ENCODE peak calls at places on chromosomes 1 and 21, in five cellular contexts. T is cardiac muscle cell; N is testis; R is CD8-positive, alpha-beta T cell; X is heart right ventricle. U is an unnamed sample. For H3K4me1, the result is how much of the 10 kb centered on the place peaks cover.

GRCh38 chr1:201459052-201459451 is 9.9 kb downstream of the PHLDA3 start:
- DNase-seq in R (no peak), T (no peak), X (no peak), N (no peak), U (no peak)

GRCh38 chr1:12600335-12600734 is 17.7 kb downstream of the DHRS3 start:
- DNase-seq in N (peak), R (no peak), X (peak), T (no peak), U (no peak)

GRCh38 chr1:98121661-98122060 is 200.8 kb upstream of the DPYD start:
- DNase-seq in N (no peak), X (no peak), R (no peak), T (no peak), U (no peak)

GRCh38 chr21:39022035-39022900 is 161.0 kb downstream of the PSMG1 start:
- DNase-seq in T (no peak), X (no peak), R (no peak), N (no peak), U (no peak)

GRCh38 chr1:93963585-93963984 is 54.4 kb upstream of the GCLM start:
- DNase-seq in R (no peak), X (no peak), T (no peak), N (no peak), U (no peak)

GRCh38 chr1:21468597-21468996 is 28.7 kb downstream of the NBPF3 start:
- DNase-seq in R (no peak), T (peak), N (no peak), X (no peak), U (no peak)

GRCh38 chr1:76465030-76465429 is 390.5 kb downstream of the ST6GALNAC3 start:
- DNase-seq in T (no peak), N (no peak), X (no peak), R (no peak), U (no peak)

GRCh38 chr1:211574705-211575104 is 4.3 kb downstream of the SLC30A1 start:
- DNase-seq in T (no peak), X (no peak), R (no peak), N (no peak), U (no peak)

GRCh38 chr1:202599669-202600431 is 110.4 kb downstream of the SYT2 start:
- DNase-seq in T (peak), X (peak), N (peak), R (no peak), U (peak)

GRCh38 chr1:55305735-55306134 is 90.6 kb upstream of the USP24 start:
- DNase-seq in X (no peak), N (no peak), R (no peak), T (no peak), U (no peak)

GRCh38 chr21:24955275-24955961 is 651.9 kb downstream of the MRPL39 start:
- DNase-seq in R (no peak), T (no peak), N (no peak), X (no peak), U (no peak)

GRCh38 chr1:147541672-147542548 is 609 bp downstream of the BCL9 start:
- DNase-seq in R (peak), T (peak), N (peak), X (peak), U (peak)

GRCh38 chr1:226371049-226371694 is 36.7 kb downstream of the PARP1 start:
- DNase-seq in X (no peak), R (no peak), N (no peak), T (no peak), U (no peak)
- H3K4me1 ChIP-seq in X (under half), R (under half), N (under half), T (under half), U (under half)

DNA sequence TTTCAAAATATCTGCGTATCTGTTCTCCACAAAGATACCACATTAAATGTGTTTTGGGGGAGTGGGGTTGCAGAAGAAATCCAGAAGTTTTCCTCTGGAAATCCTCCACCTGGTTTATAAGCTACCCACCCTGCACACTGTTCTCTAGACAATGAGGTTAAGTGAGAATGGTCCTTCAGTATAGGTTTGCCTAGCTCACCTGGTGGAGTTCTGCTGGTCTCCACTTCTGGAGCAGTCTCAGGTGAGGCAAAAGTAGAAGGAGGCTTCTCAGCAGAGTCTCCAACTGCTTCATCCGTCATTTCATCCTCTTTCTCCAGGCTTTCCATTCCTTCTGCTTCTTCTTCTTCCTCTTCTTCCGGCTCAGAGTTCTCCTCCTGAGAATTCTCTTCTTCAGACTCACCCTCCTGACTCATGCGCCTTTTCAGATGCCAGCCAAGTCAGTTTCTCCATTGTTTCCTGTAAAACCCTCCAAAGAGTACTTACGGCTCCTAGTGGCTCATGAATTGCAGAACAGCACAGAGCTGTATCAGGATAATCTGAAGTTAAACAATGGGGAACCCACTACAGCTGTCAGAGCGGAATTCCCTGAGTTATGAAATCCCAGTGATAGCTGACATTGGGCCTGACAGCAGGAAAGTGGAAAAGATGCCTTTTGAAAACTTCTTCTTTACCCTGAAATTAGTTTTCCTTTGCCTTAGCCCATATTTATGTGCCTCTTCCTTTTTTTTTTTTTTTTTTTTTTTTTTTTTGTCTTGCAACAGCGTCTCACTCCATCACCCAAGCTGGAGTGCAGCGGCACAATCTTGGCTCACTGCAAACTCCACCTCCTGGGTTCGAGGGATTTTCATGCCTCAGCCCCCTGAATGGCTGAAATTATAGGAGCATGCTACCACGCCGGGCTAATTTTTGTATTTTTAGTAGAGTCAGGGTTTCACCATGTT is 38.5 kb downstream of the MSTO1 start:
- DNase-seq in T (peak), N (no peak), X (peak), R (no peak), U (no peak)
- TF ChIP-seq CTCF in T (peak), N (no peak), X (peak), R (no peak), U (peak)

GRCh38 chr1:29851666-29852065 is 615.3 kb downstream of the PTPRU start:
- DNase-seq in T (no peak), N (no peak), X (no peak), R (no peak), U (no peak)

GRCh38 chr1:29849038-29849750 is 612.9 kb downstream of the PTPRU start:
- DNase-seq in R (peak), N (peak), X (no peak), T (peak), U (peak)

GRCh38 chr1:29853716-29854330 is 617.5 kb downstream of the PTPRU start:
- DNase-seq in T (no peak), R (no peak), N (no peak), X (no peak), U (no peak)

GRCh38 chr1:29852248-29852647 is 615.9 kb downstream of the PTPRU start:
- DNase-seq in T (no peak), N (no peak), R (no peak), X (no peak), U (no peak)

DNA sequence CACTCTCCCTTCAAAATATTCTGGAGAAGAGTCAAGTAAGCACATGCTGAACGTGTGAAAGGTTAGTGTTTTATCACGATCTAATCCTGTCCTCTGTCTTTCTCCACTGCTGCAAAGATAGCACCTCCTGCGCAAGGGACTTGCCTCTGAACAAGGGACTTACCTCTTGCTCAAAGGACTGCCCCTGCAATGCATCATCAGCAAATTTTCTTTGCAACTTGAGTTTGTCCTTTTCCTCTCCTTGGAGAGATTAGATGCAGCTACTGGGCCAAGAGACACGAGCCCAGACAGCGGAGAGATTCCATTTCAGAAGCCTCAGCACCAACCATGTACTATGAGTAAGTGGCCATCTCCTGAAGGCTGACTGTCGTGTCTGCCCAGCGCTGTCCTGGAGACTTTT is 614.0 kb downstream of the PTPRU start:
- DNase-seq in R (no peak), X (no peak), T (no peak), N (no peak), U (no peak)
- H3K4me3 ChIP-seq in R (no peak), X (no peak), T (no peak), N (no peak), U (no peak)

DNA sequence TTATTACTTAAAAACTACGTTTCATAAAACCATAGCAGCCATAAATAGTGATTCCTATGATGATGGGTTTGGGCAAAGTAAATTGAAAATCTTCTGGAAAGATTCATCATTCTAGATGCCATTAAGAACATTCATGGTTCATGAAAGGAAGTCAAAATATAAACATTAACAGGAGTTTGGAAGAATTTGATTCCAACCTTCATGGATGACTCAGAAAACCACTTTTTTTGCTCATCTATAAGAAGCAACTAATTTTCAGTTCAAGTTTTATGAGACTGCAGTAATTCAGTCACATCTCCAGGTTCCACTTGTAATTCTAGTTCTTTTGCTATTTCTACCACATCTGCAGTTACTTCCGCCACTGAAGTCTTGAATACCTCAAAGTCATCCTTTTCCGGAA is 86.1 kb downstream of the TYW3 start:
- DNase-seq in X (no peak), R (no peak), N (no peak), T (no peak), U (no peak)
- H3K4me1 ChIP-seq in X (under half), R (under half), N (under half), T (under half), U (under half)

GRCh38 chr1:227778401-227778947 is 37.0 kb upstream of the PRSS38 start:
- DNase-seq in T (no peak), N (no peak), X (no peak), R (no peak), U (no peak)

GRCh38 chr1:227776277-227776676 is 39.2 kb upstream of the PRSS38 start:
- DNase-seq in T (no peak), R (no peak), N (no peak), X (no peak), U (no peak)

GRCh38 chr1:227777646-227778045 is 37.8 kb upstream of the PRSS38 start:
- DNase-seq in X (no peak), R (no peak), N (no peak), T (no peak), U (no peak)

GRCh38 chr1:227775841-227776240 is 39.6 kb upstream of the PRSS38 start:
- DNase-seq in R (no peak), T (no peak), N (no peak), X (no peak), U (no peak)

GRCh38 chr1:227777156-227777555 is 38.3 kb upstream of the PRSS38 start:
- DNase-seq in N (no peak), R (no peak), X (no peak), T (no peak), U (no peak)
- TF ChIP-seq CTCF in N (no peak), R (no peak), X (no peak), T (no peak), U (no peak)

U was measured in BE2C.